ENCODE peak calls at places on chromosomes 12 and 14, in ten cellular contexts. T is WTC11; Q is cardiac muscle cell; K is NCI-H226; B is left cardiac atrium; W is NCI-H1436; M is stimulated activated CD4-positive, alpha-beta T cell treated with anti-CD3 and anti-CD28 coated beads, Interleukin-15, amount 100 ng/mL, for 1 hour; U is ovary; G is NCI-H1105 treated with DMSO at 0.1 percent for 48 hours; V is A549. L is an unnamed sample.

GRCh38 chr12:54704187-54704586 is 56.0 kb upstream of the DCD start:
- DNase-seq in K (no peak), B (no peak), G (no peak), V (no peak), U (no peak), M (no peak), W (no peak), Q (no peak), T (no peak), L (no peak)

GRCh38 chr14:22556021-22556989 is 32.7 kb downstream of the DAD1 start:
- DNase-seq in Q (no peak), T (no peak), V (no peak), K (peak), U (no peak), W (no peak), M (peak), G (no peak), B (peak), L (peak)

GRCh38 chr12:5309654-5310053 is 122.3 kb upstream of the NTF3 start:
- DNase-seq in U (no peak), T (no peak), Q (no peak), V (no peak), B (no peak), G (peak), M (no peak), K (no peak), W (no peak), L (no peak)

GRCh38 chr12:121139301-121139700 is 6.6 kb downstream of the P2RX7 start:
- DNase-seq in G (no peak), M (no peak), U (no peak), Q (no peak), V (no peak), B (no peak), K (no peak), T (no peak), W (no peak), L (no peak)

GRCh38 chr12:27969901-27970390 is 2.6 kb downstream of the PTHLH start:
- DNase-seq in M (peak), U (peak), Q (peak), B (no peak), T (peak), G (peak), V (peak), W (no peak), K (peak), L (no peak)

GRCh38 chr14:99995700-99996356 is 69.4 kb upstream of the EVL start:
- DNase-seq in M (peak), G (peak), V (peak), U (no peak), Q (peak), B (peak), K (peak), W (no peak), T (peak), L (no peak)

GRCh38 chr12:108175310-108175709 is 46.2 kb downstream of the WSCD2 start:
- DNase-seq in M (no peak), B (no peak), U (no peak), G (no peak), W (no peak), T (peak), K (no peak), Q (no peak), V (no peak), L (no peak)

GRCh38 chr14:50955373-50956043 is 11.2 kb upstream of the PYGL start:
- DNase-seq in V (peak), M (no peak), K (peak), T (peak), G (peak), Q (peak), U (no peak), B (peak), W (no peak), L (peak)

GRCh38 chr12:76329163-76329562 is 19.1 kb downstream of the BBS10 start:
- DNase-seq in U (no peak), G (no peak), V (peak), Q (no peak), K (peak), B (no peak), T (no peak), W (no peak), M (no peak), L (no peak)

GRCh38 chr12:42588308-42588836 is 1.2 kb downstream of the PRICKLE1 start:
- DNase-seq in M (no peak), W (no peak), Q (peak), K (no peak), T (no peak), B (peak), G (no peak), V (no peak), U (no peak), L (no peak)

GRCh38 chr12:87182696-87183233 is 846.4 kb downstream of the C12orf50 start:
- DNase-seq in W (no peak), Q (no peak), G (no peak), B (no peak), K (no peak), V (no peak), U (no peak), T (no peak), M (no peak), L (no peak)

GRCh38 chr12:19576421-19576925 is 137.2 kb downstream of the AEBP2 start:
- DNase-seq in U (no peak), W (no peak), G (no peak), M (no peak), V (no peak), T (no peak), K (no peak), B (no peak), Q (no peak), L (no peak)

GRCh38 chr14:44404021-44404420 is 103.1 kb downstream of the FSCB start:
- DNase-seq in M (no peak), W (no peak), Q (no peak), T (no peak), B (no peak), K (peak), G (peak), U (no peak), V (no peak), L (no peak)

GRCh38 chr14:102105369-102105768 is 18.5 kb upstream of the HSP90AA1 start:
- DNase-seq in B (no peak), V (no peak), W (no peak), K (no peak), M (no peak), U (no peak), Q (no peak), T (no peak), G (no peak), L (no peak)

GRCh38 chr14:71734076-71734475 is 198.2 kb upstream of the RGS6 start:
- DNase-seq in Q (no peak), W (no peak), M (no peak), B (no peak), G (no peak), U (no peak), T (no peak), V (no peak), K (no peak), L (no peak)

GRCh38 chr14:95068521-95068920 is 88.8 kb downstream of the DICER1 start:
- DNase-seq in W (no peak), B (no peak), T (no peak), Q (no peak), U (no peak), M (no peak), G (no peak), K (no peak), V (no peak), L (no peak)

GRCh38 chr14:91175802-91176201 is 61.9 kb downstream of the DGLUCY start:
- DNase-seq in K (no peak), U (no peak), W (no peak), G (no peak), B (no peak), T (no peak), M (no peak), V (no peak), Q (no peak), L (no peak)

GRCh38 chr12:130764073-130764472 is 48.0 kb upstream of the RIMBP2 start:
- DNase-seq in K (no peak), T (no peak), Q (peak), B (no peak), V (peak), U (no peak), G (no peak), M (no peak), W (no peak), L (no peak)

GRCh38 chr12:72072613-72073212 is 134.1 kb downstream of the TPH2 start:
- DNase-seq in B (no peak), M (no peak), K (peak), G (peak), T (no peak), Q (peak), W (no peak), U (no peak), V (no peak), L (no peak)

GRCh38 chr12:713281-713875 is 39.0 kb upstream of the WNK1 start:
- DNase-seq in G (no peak), W (no peak), K (no peak), Q (no peak), V (no peak), T (no peak), M (no peak), U (no peak), B (no peak), L (no peak)

GRCh38 chr14:103593577-103593976 is 30.8 kb downstream of the COA8 start:
- DNase-seq in Q (no peak), T (no peak), V (no peak), G (no peak), U (no peak), K (no peak), W (no peak), M (no peak), B (no peak), L (no peak)

GRCh38 chr14:105207996-105208737 is 27.1 kb upstream of the NUDT14 start:
- DNase-seq in M (no peak), U (no peak), K (no peak), G (no peak), Q (no peak), B (no peak), V (no peak), W (no peak), T (no peak), L (no peak)

GRCh38 chr12:119006749-119007148 is 25.4 kb downstream of the SRRM4 start:
- DNase-seq in T (no peak), M (no peak), K (no peak), G (no peak), U (no peak), V (no peak), Q (peak), B (no peak), W (no peak), L (no peak)

GRCh38 chr12:47730341-47730744 is 5.1 kb upstream of the ENDOU start:
- DNase-seq in B (peak), K (peak), T (no peak), V (no peak), U (no peak), W (no peak), M (no peak), Q (no peak), G (no peak), L (no peak)

GRCh38 chr14:72726444-72726843 is 167.5 kb downstream of the DPF3 start:
- DNase-seq in U (peak), B (no peak), Q (no peak), M (no peak), W (no peak), K (no peak), T (no peak), V (no peak), G (no peak), L (no peak)

GRCh38 chr14:106228541-106229158 is 702.3 kb downstream of the TMEM121 start:
- DNase-seq in Q (no peak), W (no peak), B (no peak), M (no peak), K (no peak), U (no peak), G (no peak), T (no peak), V (no peak), L (no peak)

GRCh38 chr14:93092606-93093556 is 22.8 kb downstream of the ITPK1 start:
- DNase-seq in M (no peak), U (no peak), B (no peak), K (no peak), V (no peak), Q (no peak), T (no peak), G (no peak), W (no peak), L (no peak)

GRCh38 chr12:9906888-9907287 is 25.3 kb downstream of the CLEC2A start:
- DNase-seq in Q (no peak), G (no peak), U (no peak), V (no peak), T (no peak), B (no peak), M (no peak), W (no peak), K (no peak), L (no peak)

GRCh38 chr12:84069699-84070098 is 842.9 kb downstream of the SLC6A15 start:
- DNase-seq in G (no peak), T (no peak), W (no peak), K (no peak), V (no peak), M (no peak), B (no peak), Q (no peak), U (no peak), L (no peak)

GRCh38 chr12:38282886-38283285 is 33.7 kb upstream of the ALG10B start:
- DNase-seq in U (no peak), K (peak), B (no peak), T (no peak), V (peak), Q (no peak), G (no peak), W (no peak), M (no peak), L (no peak)

GRCh38 chr12:4910502-4911315 is 1.0 kb downstream of the KCNA1 start:
- DNase-seq in U (no peak), K (no peak), M (no peak), W (no peak), Q (no peak), T (peak), G (no peak), B (no peak), V (no peak), L (no peak)

GRCh38 chr14:55449116-55449515 is 8.7 kb upstream of the TBPL2 start:
- DNase-seq in V (no peak), B (no peak), U (no peak), G (no peak), T (no peak), K (peak), W (no peak), M (no peak), Q (no peak), L (no peak)

L was measured in GOT3.